ENCODE peak calls at places on chromosome 11, in ten cellular contexts. Q is GM23248, A is transverse colon, Y is WERI-Rb-1, E is pancreas, M is psoas muscle, K is sigmoid colon, U is tibial artery, S is fibroblast of lung, O is lung. C is an unnamed sample.

GRCh38 chr11:1226981-1227550 is 4.2 kb downstream of the MUC5B start:
- DNase-seq in K (peak), S (no peak), U (peak), Y (peak), O (no peak), A (peak), E (no peak), M (peak), Q (peak), C (no peak)

GRCh38 chr11:126293726-126294125 is 10.1 kb upstream of the DCPS start:
- DNase-seq in Y (no peak), M (no peak), O (no peak), U (no peak), K (no peak), E (no peak), A (no peak), S (no peak), Q (no peak), C (no peak)

GRCh38 chr11:122424636-122425035 is 230.9 kb upstream of the UBASH3B start:
- DNase-seq in S (no peak), A (no peak), Y (no peak), E (no peak), U (no peak), K (no peak), M (no peak), O (no peak), Q (peak), C (no peak)

GRCh38 chr11:119056397-119056999 is 507 bp downstream of the HYOU1 start:
- DNase-seq in A (peak), Q (peak), O (peak), E (peak), K (peak), Y (peak), S (no peak), U (no peak), M (no peak), C (no peak)

GRCh38 chr11:20353829-20354434 is 9.6 kb upstream of the HTATIP2 start:
- DNase-seq in K (no peak), E (no peak), Y (peak), S (peak), O (no peak), Q (peak), U (no peak), A (peak), M (peak), C (no peak)

GRCh38 chr11:27653990-27654758 is 46.1 kb downstream of the BDNF start:
- DNase-seq in E (no peak), U (no peak), A (no peak), S (no peak), O (no peak), Q (no peak), M (no peak), K (no peak), Y (no peak), C (no peak)

GRCh38 chr11:111021131-111021530 is 224.4 kb upstream of the POU2AF2 start:
- DNase-seq in K (no peak), M (no peak), E (no peak), A (no peak), U (no peak), Q (no peak), Y (no peak), O (no peak), S (peak), C (no peak)

GRCh38 chr11:126310229-126310991 is 6.5 kb downstream of the DCPS start:
- DNase-seq in S (peak), M (peak), U (peak), K (peak), A (peak), O (peak), E (peak), Q (peak), Y (peak), C (no peak)

GRCh38 chr11:101765932-101766331 is 148.9 kb upstream of the CEP126 start:
- DNase-seq in E (no peak), K (no peak), U (no peak), Q (no peak), O (no peak), Y (no peak), S (no peak), M (no peak), A (no peak), C (no peak)

GRCh38 chr11:44980533-44981427 is 30.1 kb upstream of the TP53I11 start:
- DNase-seq in Y (no peak), U (no peak), O (no peak), Q (no peak), E (no peak), S (no peak), K (peak), A (peak), M (no peak), C (no peak)

GRCh38 chr11:7062534-7062933 is 26.3 kb upstream of the RBMXL2 start:
- DNase-seq in M (no peak), O (no peak), Y (no peak), E (no peak), Q (no peak), K (no peak), U (no peak), A (no peak), S (no peak), C (no peak)

GRCh38 chr11:3836903-3837302 is 3.9 kb downstream of the RHOG start:
- DNase-seq in O (no peak), K (no peak), M (peak), U (no peak), S (no peak), Q (no peak), Y (no peak), A (peak), E (peak), C (no peak)

GRCh38 chr11:3833461-3833860 is 7.3 kb downstream of the RHOG start:
- DNase-seq in M (no peak), U (no peak), O (no peak), A (no peak), E (no peak), Q (no peak), K (no peak), Y (no peak), S (no peak), C (no peak)

GRCh38 chr11:3835752-3836151 is 5.0 kb downstream of the RHOG start:
- DNase-seq in M (no peak), Y (no peak), Q (no peak), E (no peak), U (no peak), O (no peak), K (no peak), S (no peak), A (no peak), C (no peak)

GRCh38 chr11:3834349-3835099 is 6.2 kb downstream of the RHOG start:
- DNase-seq in S (no peak), U (peak), M (peak), Y (no peak), E (peak), A (peak), Q (no peak), K (no peak), O (peak), C (no peak)

GRCh38 chr11:3835100-3835485 is 5.7 kb downstream of the RHOG start:
- DNase-seq in K (no peak), M (no peak), U (no peak), E (no peak), O (no peak), A (peak), S (no peak), Y (no peak), Q (peak), C (no peak)
- H3K27ac ChIP-seq in K (peak), M (no peak), U (no peak), E (no peak), O (peak), A (peak), S (peak), Y (no peak), Q (no peak), C (peak)

GRCh38 chr11:72781313-72782080 is 12.3 kb downstream of the STARD10 start:
- DNase-seq in E (peak), S (no peak), Q (peak), U (no peak), A (peak), K (no peak), O (no peak), M (peak), Y (peak), C (no peak)
- H3K27ac ChIP-seq in E (peak), S (no peak), Q (no peak), U (peak), A (peak), K (no peak), O (peak), M (no peak), Y (no peak), C (peak)

GRCh38 chr11:120538707-120539106 is 27.2 kb downstream of the GRIK4 start:
- DNase-seq in S (no peak), A (no peak), Y (no peak), M (no peak), O (no peak), K (no peak), U (no peak), E (no peak), Q (no peak), C (no peak)
- H3K27ac ChIP-seq in S (no peak), A (no peak), Y (no peak), M (no peak), O (no peak), K (no peak), U (no peak), E (no peak), Q (no peak), C (no peak)

GRCh38 chr11:69014084-69014935 is 1.3 kb upstream of the MRGPRF start:
- DNase-seq in O (no peak), U (peak), Q (peak), S (peak), A (peak), E (no peak), K (peak), Y (no peak), M (no peak), C (no peak)
- H3K27ac ChIP-seq in O (peak), U (peak), Q (no peak), S (peak), A (peak), E (no peak), K (peak), Y (no peak), M (peak), C (no peak)